ENCODE peak calls at places on chromosomes 1 and 21, in ten cellular contexts. Q is GM12878, Y is tibial nerve, X is A549, W is ovary, V is stomach, H is SK-N-SH, J is suprapubic skin, E is esophagus muscularis mucosa, K is K562. N is an unnamed sample.

GRCh38 chr1:234656981-234657651 is 47.1 kb upstream of the IRF2BP2 start:
- DNase-seq in Q (no peak), Y (no peak), X (peak), W (no peak), V (no peak), H (peak), J (no peak), E (peak), K (no peak), N (peak)

GRCh38 chr1:175683491-175684175 is 59.8 kb downstream of the TNR start:
- DNase-seq in Q (no peak), Y (no peak), X (no peak), W (no peak), V (no peak), H (no peak), J (no peak), E (no peak), K (no peak), N (no peak)

GRCh38 chr1:4132525-4133308 is 232.6 kb upstream of the C1orf174 start:
- DNase-seq in Q (no peak), Y (no peak), X (no peak), W (no peak), V (no peak), H (no peak), J (no peak), E (no peak), K (no peak), N (no peak)

GRCh38 chr1:113250161-113250560 is 140.2 kb upstream of the MAGI3 start:
- DNase-seq in Q (no peak), Y (no peak), X (no peak), W (no peak), V (no peak), H (no peak), J (no peak), E (no peak), K (no peak), N (no peak)

GRCh38 chr1:183101841-183102276 is 78.6 kb downstream of the LAMC1 start:
- DNase-seq in Q (no peak), Y (no peak), X (no peak), W (no peak), V (no peak), H (no peak), J (no peak), E (no peak), K (no peak), N (no peak)

GRCh38 chr1:115755436-115756370 is 12.8 kb downstream of the CASQ2 start:
- DNase-seq in Q (no peak), Y (no peak), X (no peak), W (no peak), V (no peak), H (no peak), J (no peak), E (no peak), K (no peak), N (no peak)

GRCh38 chr1:170931650-170932049 is 3.7 kb upstream of the MROH9 start:
- DNase-seq in Q (no peak), Y (no peak), X (no peak), W (no peak), V (no peak), H (no peak), J (no peak), E (no peak), K (no peak), N (no peak)

GRCh38 chr1:168488153-168488552 is 55.6 kb downstream of the XCL2 start:
- DNase-seq in Q (no peak), Y (peak), X (no peak), W (peak), V (peak), H (no peak), J (peak), E (no peak), K (no peak), N (no peak)

GRCh38 chr1:29824025-29824424 is 587.7 kb downstream of the PTPRU start:
- DNase-seq in Q (no peak), Y (no peak), X (no peak), W (no peak), V (peak), H (no peak), J (no peak), E (peak), K (no peak), N (no peak)

GRCh38 chr21:46190491-46191131 is 6.4 kb upstream of the SPATC1L start:
- DNase-seq in Q (no peak), Y (no peak), X (no peak), W (no peak), V (no peak), H (no peak), J (peak), E (no peak), K (no peak), N (no peak)

GRCh38 chr1:23497777-23498439 is 13.9 kb upstream of the ASAP3 start:
- DNase-seq in Q (no peak), Y (no peak), X (no peak), W (no peak), V (no peak), H (no peak), J (no peak), E (no peak), K (no peak), N (no peak)

GRCh38 chr1:83545450-83545849 is 453.5 kb downstream of the TTLL7 start:
- DNase-seq in Q (no peak), Y (no peak), X (no peak), W (no peak), V (no peak), H (no peak), J (no peak), E (no peak), K (no peak), N (no peak)

GRCh38 chr1:183651621-183652020 is 1.5 kb downstream of the APOBEC4 start:
- DNase-seq in Q (no peak), Y (no peak), X (no peak), W (no peak), V (no peak), H (no peak), J (no peak), E (no peak), K (no peak), N (no peak)

GRCh38 chr1:5744911-5745431 is 247.3 kb downstream of the NPHP4 start:
- DNase-seq in Q (no peak), Y (no peak), X (no peak), W (peak), V (peak), H (peak), J (peak), E (no peak), K (no peak), N (no peak)

GRCh38 chr1:50080904-50081586 is 27.7 kb upstream of the ELAVL4 start:
- DNase-seq in Q (no peak), Y (no peak), X (no peak), W (no peak), V (no peak), H (peak), J (no peak), E (no peak), K (no peak), N (no peak)

DNA sequence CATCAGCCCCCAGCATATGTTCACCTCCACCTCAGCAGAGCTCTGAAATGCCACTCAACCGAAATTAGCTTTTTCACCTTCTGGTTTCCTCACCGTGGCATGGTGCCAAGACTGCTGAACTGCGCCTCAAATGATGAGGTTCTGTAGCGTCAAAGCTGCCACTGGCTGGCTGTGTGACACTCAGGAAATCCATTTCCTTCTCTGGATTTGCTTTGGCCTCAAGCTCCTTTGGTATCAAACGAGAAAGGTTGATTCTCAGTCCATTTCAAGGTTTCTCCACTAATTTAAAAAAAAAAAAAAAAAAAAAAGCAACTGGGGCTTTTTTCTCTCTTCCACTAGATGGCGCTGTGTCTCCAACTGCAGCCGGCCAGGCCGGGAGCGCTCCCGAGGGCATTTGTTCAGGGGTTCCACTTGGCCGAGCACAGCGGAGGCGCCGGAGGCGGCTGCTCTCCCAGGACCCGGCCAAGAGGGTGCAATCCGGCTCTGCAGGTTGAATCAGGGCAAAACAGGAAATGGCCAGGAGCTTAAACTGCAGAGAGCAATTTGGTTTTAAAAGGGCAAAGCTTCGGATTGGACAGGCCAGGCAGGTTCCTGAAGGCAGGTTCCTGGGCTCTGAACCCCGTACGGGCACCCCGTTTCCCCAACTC is 26.5 kb upstream of the PLA2G2C start:
- DNase-seq in Q (no peak), Y (peak), X (peak), W (peak), V (peak), H (peak), J (peak), E (no peak), K (peak), N (peak)
- H3K27ac ChIP-seq in Q (no peak), Y (no peak), X (peak), W (no peak), V (no peak), H (no peak), J (no peak), E (no peak), K (no peak), N (peak)

GRCh38 chr1:68029444-68029843 is 21.0 kb downstream of the DIRAS3 start:
- DNase-seq in Q (no peak), Y (no peak), X (no peak), W (no peak), V (no peak), H (no peak), J (no peak), E (no peak), K (no peak), N (no peak)

GRCh38 chr1:68024635-68025338 is 25.6 kb downstream of the DIRAS3 start:
- DNase-seq in Q (no peak), Y (no peak), X (no peak), W (no peak), V (no peak), H (no peak), J (no peak), E (no peak), K (no peak), N (no peak)

DNA sequence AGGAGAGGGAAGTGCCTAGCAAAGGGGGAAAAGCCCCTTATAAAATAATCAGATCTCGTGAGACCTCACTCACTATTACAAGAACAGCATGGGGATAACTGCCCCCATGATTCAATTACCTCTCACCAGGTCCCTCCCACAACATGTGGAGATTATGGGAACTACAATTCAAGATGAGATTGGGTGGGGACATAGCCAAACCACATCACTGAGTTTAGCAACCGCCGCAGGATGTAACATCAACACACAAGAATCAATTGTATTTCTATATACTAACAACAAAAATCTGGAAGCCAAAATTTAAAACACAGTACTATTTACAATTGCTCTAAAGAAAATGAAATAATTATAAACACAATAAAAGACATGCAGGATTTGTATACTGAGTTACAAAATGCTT is 21.9 kb downstream of the DIRAS3 start:
- DNase-seq in Q (no peak), Y (no peak), X (no peak), W (no peak), V (no peak), H (no peak), J (no peak), E (peak), K (no peak), N (no peak)
- TF ChIP-seq EP300 in Q (no peak), Y (no peak), X (no peak), W (no peak), V (no peak), H (no peak), J (no peak), E (no peak), K (no peak), N (no peak)

DNA sequence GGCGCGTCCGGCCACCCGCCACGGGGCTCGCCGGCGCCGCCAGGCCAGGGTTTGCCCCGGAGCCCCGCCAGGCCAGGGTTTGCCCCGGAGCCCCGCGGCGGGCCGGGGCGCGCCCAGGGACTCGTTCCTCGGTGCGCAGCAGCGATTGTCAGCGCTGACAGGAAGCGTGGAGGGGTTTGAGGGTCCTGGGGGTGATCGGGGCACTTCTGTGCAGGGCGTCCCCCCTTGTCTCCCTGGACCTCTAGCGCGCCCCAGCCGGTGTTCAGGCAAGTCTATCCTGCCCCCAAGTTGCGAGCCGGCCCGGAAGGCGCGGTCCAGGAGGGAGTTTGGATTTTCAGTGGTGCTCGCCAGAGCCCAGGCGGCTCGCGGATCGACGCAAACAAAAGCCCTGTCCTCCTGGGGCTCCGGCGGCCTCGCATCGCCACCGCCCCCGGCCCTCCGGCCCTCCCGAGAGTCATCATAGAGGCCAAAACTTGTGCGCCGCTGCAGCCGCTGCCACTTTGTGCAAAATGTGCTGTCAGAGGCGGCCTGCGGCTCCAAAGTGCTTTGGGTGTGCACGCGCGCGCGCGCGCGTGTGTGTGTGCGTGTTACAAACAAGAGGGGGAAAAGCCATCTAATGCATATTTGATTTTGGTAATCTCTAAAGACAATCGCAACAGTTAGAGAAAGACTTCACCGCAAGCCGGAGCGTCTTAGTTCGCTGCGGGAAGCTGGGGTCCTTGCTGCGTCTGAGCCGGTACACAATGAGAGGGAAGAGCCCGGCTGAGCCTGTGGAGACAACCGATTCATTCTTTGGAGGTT is 1.0 kb downstream of the ROR1 start:
- DNase-seq in Q (no peak), Y (peak), X (peak), W (peak), V (peak), H (peak), J (peak), E (peak), K (no peak), N (peak)
- H3K4me3 ChIP-seq in Q (no peak), Y (peak), X (peak), W (peak), V (peak), H (peak), J (peak), E (peak), K (no peak), N (peak)

GRCh38 chr1:8363764-8364301 is 45.9 kb downstream of the SLC45A1 start:
- DNase-seq in Q (no peak), Y (no peak), X (no peak), W (no peak), V (no peak), H (no peak), J (no peak), E (no peak), K (no peak), N (no peak)
- H3K27ac ChIP-seq in Q (no peak), Y (peak), X (no peak), W (no peak), V (peak), H (no peak), J (no peak), E (peak), K (no peak), N (peak)